ENCODE peak calls at places on chromosomes 3 and 15, in eight cellular contexts. E, O, M, K, Z, D, A and V are unnamed samples.

GRCh38 chr3:90007786-90008499 is 900.5 kb downstream of the EPHA3 start:
- DNase-seq in E (no peak), O (no peak), M (peak), K (no peak), Z (no peak), D (no peak), A (no peak), V (no peak)

GRCh38 chr15:65847977-65848376 is 21.3 kb upstream of the RAB11A start:
- DNase-seq in E (no peak), O (no peak), M (no peak), K (no peak), Z (no peak), D (no peak), A (no peak), V (no peak)

GRCh38 chr15:63075072-63075995 is 32.8 kb downstream of the TPM1 start:
- DNase-seq in E (no peak), O (no peak), M (no peak), K (no peak), Z (no peak), D (no peak), A (no peak), V (no peak)

GRCh38 chr15:48422401-48422800 is 91.2 kb downstream of the DUT start:
- DNase-seq in E (no peak), O (no peak), M (no peak), K (no peak), Z (no peak), D (no peak), A (no peak), V (no peak)

GRCh38 chr15:64131547-64131946 is 20.0 kb upstream of the SNX22 start:
- DNase-seq in E (no peak), O (no peak), M (no peak), K (no peak), Z (no peak), D (no peak), A (no peak), V (no peak)

GRCh38 chr3:43644443-43644842 is 22.6 kb upstream of the ANO10 start:
- DNase-seq in E (no peak), O (no peak), M (no peak), K (no peak), Z (no peak), D (no peak), A (no peak), V (no peak)

GRCh38 chr3:156233875-156234274 is 113.5 kb downstream of the KCNAB1 start:
- DNase-seq in E (no peak), O (no peak), M (no peak), K (no peak), Z (no peak), D (no peak), A (no peak), V (no peak)

GRCh38 chr3:152497457-152497856 is 228.7 kb downstream of the MBNL1 start:
- DNase-seq in E (no peak), O (no peak), M (no peak), K (no peak), Z (no peak), D (no peak), A (no peak), V (no peak)

GRCh38 chr15:78034495-78035191 is 42.9 kb downstream of the TBC1D2B start:
- DNase-seq in E (peak), O (peak), M (no peak), K (peak), Z (peak), D (no peak), A (peak), V (no peak)

GRCh38 chr3:25480811-25481210 is 52.7 kb downstream of the RARB start:
- DNase-seq in E (no peak), O (no peak), M (no peak), K (no peak), Z (no peak), D (no peak), A (no peak), V (no peak)

GRCh38 chr3:44478055-44478468 is 592 bp upstream of the ZNF445 start:
- DNase-seq in E (no peak), O (no peak), M (no peak), K (no peak), Z (no peak), D (no peak), A (no peak), V (no peak)

GRCh38 chr3:141401584-141402475 is 33.5 kb downstream of the ZBTB38 start:
- DNase-seq in E (peak), O (peak), M (peak), K (peak), Z (peak), D (no peak), A (no peak), V (no peak)

GRCh38 chr3:196998966-196999760 is 30.5 kb downstream of the MELTF start:
- DNase-seq in E (no peak), O (no peak), M (peak), K (no peak), Z (no peak), D (no peak), A (no peak), V (no peak)

DNA sequence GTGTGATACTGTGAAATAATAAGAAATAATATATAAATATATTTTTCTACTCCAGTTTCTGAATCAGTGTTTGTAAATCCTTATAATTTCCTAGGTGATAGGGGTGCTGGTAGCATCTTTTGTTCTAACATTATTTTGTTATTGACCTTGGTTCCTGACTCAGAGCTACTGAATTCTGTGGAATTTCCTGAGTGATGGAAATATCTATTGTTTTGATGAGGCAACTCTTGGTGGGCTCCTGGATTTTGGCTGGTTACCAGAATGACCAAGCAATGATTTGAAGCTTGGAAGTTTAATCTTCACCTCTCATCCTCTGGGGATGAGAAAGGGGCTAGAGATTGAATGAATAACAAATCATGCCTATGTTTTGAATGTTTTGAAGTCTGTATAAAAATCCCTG is 377.3 kb downstream of the LPP start:
- DNase-seq in E (no peak), O (no peak), M (no peak), K (no peak), Z (no peak), D (no peak), A (no peak), V (no peak)
- H3K27ac ChIP-seq in E (no peak), O (no peak), M (no peak), K (no peak), Z (no peak), D (no peak), A (no peak), V (no peak)

DNA sequence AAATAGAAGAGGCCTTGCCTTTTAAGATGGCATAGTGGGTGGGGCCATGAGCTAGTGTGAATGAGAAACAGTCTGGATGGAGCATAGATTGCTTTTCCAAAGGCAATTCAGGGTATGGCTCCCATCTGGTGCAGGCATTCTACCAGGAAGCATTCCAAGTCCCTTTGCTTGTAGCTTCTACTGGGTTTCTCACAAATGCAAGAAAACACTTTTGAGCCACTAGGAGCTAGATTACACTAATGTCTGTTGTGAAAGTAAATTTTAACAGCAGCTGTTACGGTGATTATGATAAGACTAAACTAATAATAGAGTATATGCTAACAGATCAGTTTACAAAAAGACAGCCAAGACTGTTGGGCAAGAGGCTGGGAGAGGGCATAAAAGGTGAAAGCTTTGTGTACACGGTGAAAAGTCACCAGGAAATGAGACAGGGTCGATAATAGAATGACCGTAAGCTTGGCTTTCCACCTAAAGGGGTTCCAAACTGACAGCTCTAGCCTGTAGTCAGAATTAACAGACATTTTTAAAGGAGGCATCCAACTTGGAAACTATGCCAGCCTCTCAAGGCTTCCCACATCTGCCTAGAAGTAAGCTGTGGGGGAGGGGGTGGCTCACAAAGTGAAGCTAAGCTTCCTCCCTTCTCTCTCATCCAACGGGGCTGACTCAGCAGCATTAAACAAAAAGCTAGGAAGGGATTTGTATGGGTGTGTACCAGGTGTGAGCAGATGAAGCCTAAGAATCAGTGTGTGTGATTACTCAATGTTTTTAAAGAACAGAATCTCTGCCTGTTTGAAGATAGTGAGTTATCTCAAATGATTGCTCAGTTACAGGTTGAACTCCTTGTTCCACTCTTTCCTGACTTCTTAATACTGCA is 61.1 kb upstream of the GPD1L start:
- DNase-seq in E (no peak), O (no peak), M (no peak), K (peak), Z (no peak), D (no peak), A (no peak), V (peak)
- H3K27ac ChIP-seq in E (no peak), O (peak), M (no peak), K (peak), Z (no peak), D (no peak), A (no peak), V (no peak)

DNA sequence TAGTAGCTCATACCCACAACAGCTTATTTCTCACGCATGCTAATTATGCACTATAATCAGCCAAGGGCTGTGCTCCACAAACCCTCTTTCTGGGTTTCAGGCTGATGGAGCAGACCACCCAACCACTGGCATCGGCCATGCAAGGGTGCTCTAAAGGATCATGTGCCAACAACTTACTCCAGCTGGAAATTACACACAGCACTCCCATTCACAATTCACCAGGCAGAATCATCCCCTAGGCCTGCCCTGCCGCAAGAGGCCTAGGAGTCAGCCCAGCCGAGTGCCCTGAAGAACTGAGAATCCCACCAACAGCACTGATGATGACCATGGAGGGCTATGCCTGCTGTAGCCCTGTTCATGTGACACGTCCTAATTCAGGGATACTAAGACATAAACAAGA is 216.2 kb upstream of the CHRNA7 start:
- DNase-seq in E (no peak), O (no peak), M (no peak), K (no peak), Z (no peak), D (no peak), A (no peak), V (no peak)
- H3K27ac ChIP-seq in E (no peak), O (no peak), M (no peak), K (no peak), Z (no peak), D (no peak), A (no peak), V (peak)

GRCh38 chr3:50170689-50171088 is 15.6 kb downstream of the SEMA3F start:
- DNase-seq in E (no peak), O (no peak), M (peak), K (no peak), Z (no peak), D (no peak), A (no peak), V (no peak)

GRCh38 chr3:50171540-50172301 is 16.6 kb downstream of the SEMA3F start:
- DNase-seq in E (no peak), O (no peak), M (no peak), K (peak), Z (no peak), D (no peak), A (no peak), V (no peak)

GRCh38 chr3:50174517-50174895 is 16.9 kb upstream of the GNAT1 start:
- DNase-seq in E (no peak), O (no peak), M (no peak), K (no peak), Z (no peak), D (no peak), A (no peak), V (no peak)

GRCh38 chr3:50173685-50174516 is 17.5 kb upstream of the GNAT1 start:
- DNase-seq in E (no peak), O (no peak), M (peak), K (no peak), Z (no peak), D (no peak), A (no peak), V (no peak)

DNA sequence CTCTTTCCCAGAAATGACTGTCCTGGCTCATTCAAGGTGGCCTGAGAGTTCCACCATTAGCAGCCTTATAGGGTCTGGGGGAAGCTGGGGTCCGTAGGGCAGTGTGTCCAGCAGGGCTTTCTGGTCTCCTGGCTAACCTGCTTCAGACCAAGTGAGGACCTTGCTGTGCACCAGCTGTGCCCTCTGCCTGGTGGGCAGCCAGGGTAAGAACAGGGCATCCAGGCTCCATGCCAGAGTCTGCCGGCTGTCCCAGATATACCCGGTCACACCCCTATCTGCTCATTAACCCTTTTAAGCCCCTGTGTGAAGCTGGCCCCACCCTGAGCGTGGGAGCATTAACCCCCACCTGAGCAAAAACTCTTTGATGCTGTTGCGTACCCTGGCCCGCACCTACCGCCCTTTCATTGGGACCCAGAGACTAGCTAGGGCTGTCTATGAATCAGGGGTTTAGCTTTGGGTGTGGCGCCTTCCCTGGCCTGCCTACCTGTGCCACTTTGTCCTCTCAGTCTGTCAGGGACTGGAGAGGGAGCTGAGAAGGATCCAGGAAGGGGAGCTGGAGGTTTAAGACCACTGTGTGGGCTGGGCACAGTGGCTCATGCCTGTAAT is 17.6 kb downstream of the SEMA3F start:
- DNase-seq in E (no peak), O (no peak), M (no peak), K (no peak), Z (no peak), D (no peak), A (no peak), V (no peak)
- H3K27ac ChIP-seq in E (no peak), O (no peak), M (no peak), K (peak), Z (no peak), D (no peak), A (no peak), V (no peak)